ENCODE peak calls at places on chromosomes 4 and X, in five cellular contexts. K is cardiac fibroblast, S is lower leg skin, A is fibroblast of lung, P is MM.1S. Y is an unnamed sample.

GRCh38 chr4:173793937-173794510 is 264.0 kb upstream of the HAND2 start:
- DNase-seq in K (no peak), S (no peak), A (peak), P (no peak), Y (peak)

GRCh38 chr4:98521486-98521885 is 136.9 kb downstream of the TSPAN5 start:
- DNase-seq in K (no peak), S (no peak), A (no peak), P (no peak), Y (no peak)

GRCh38 chrX:38036471-38036870 is 30.1 kb downstream of the SYTL5 start:
- DNase-seq in K (peak), S (no peak), A (peak), P (no peak), Y (peak)

GRCh38 chrX:138745215-138745614 is 33.7 kb upstream of the FGF13 start:
- DNase-seq in K (peak), S (peak), A (peak), P (peak), Y (peak)

GRCh38 chrX:102546818-102547493 is 30.4 kb upstream of the TMSB15A start:
- DNase-seq in K (no peak), S (no peak), A (no peak), P (no peak), Y (no peak)

GRCh38 chr4:145881991-145882390 is 56.6 kb downstream of the ZNF827 start:
- DNase-seq in K (no peak), S (peak), A (no peak), P (peak), Y (no peak)

GRCh38 chr4:183140911-183141320 is 41.9 kb downstream of the WWC2 start:
- DNase-seq in K (peak), S (no peak), A (peak), P (no peak), Y (peak)

GRCh38 chr4:152780267-152780811 is 585 bp downstream of the ARFIP1 start:
- DNase-seq in K (peak), S (peak), A (peak), P (no peak), Y (no peak)

GRCh38 chr4:163620738-163621137 is 126.2 kb downstream of the TMA16 start:
- DNase-seq in K (no peak), S (no peak), A (no peak), P (no peak), Y (no peak)

GRCh38 chrX:11355259-11355909 is 62.2 kb downstream of the AMELX start:
- DNase-seq in K (no peak), S (no peak), A (no peak), P (no peak), Y (no peak)

GRCh38 chr4:164716901-164717300 is 37.0 kb upstream of the SMIM31 start:
- DNase-seq in K (no peak), S (no peak), A (no peak), P (no peak), Y (no peak)

GRCh38 chrX:15761564-15762191 is 23.6 kb downstream of the CA5B start:
- DNase-seq in K (peak), S (no peak), A (no peak), P (peak), Y (peak)

GRCh38 chrX:109709129-109709631 is 23.9 kb downstream of the ACSL4 start:
- DNase-seq in K (peak), S (no peak), A (peak), P (peak), Y (peak)

GRCh38 chrX:41095174-41095573 is 9.9 kb downstream of the USP9X start:
- DNase-seq in K (no peak), S (no peak), A (no peak), P (no peak), Y (no peak)

GRCh38 chrX:41086627-41086932 is 1.3 kb downstream of the USP9X start:
- DNase-seq in K (no peak), S (no peak), A (no peak), P (peak), Y (no peak)

GRCh38 chrX:41087219-41087618 is 2.0 kb downstream of the USP9X start:
- DNase-seq in K (no peak), S (no peak), A (no peak), P (no peak), Y (peak)

GRCh38 chrX:41092776-41093175 is 7.5 kb downstream of the USP9X start:
- DNase-seq in K (no peak), S (no peak), A (no peak), P (no peak), Y (no peak)

GRCh38 chrX:41090568-41091238 is 5.5 kb downstream of the USP9X start:
- DNase-seq in K (no peak), S (no peak), A (peak), P (no peak), Y (no peak)
- H3K4me3 ChIP-seq in K (no peak), S (no peak), A (peak), P (no peak), Y (no peak)

GRCh38 chr4:17562157-17562556 is 14.8 kb upstream of the LAP3 start:
- DNase-seq in K (no peak), S (no peak), A (no peak), P (no peak), Y (no peak)
- TF ChIP-seq CTCF in K (no peak), S (no peak), A (no peak), P (no peak), Y (peak)

DNA sequence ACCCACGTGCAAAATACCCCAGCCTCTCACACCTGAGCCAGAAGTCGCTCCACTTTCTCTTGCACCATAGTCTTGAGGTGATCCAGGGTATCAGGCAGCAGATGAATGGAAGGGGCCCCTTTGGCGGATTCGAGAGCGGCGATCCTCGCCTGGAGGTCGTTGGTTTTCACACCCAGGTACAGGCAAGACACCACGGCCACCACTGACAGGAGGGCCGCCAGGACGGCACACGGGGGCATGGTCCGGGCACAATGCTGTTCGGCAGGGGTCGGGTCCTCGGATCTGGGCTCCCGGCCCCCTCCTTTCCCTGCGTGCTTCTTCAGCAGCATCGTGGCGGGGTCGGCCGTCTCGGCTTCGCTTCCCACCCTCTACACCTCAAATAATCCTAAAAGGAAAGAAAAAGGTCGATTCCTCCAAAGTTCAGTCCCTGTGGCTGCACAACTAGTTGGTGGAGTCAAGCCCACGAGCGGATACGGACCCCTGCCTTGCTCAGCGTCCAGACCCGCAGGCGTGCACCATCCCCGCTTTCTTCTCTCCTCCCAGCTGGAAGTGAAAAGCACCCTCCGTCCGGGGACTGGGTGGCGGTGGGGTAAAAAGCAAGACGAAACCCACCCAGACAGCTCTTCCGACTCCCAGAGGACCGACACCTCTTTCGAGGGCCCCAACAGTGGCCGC is 630 bp downstream of the COL25A1 start:
- DNase-seq in K (no peak), S (no peak), A (no peak), P (no peak), Y (no peak)
- H3K4me3 ChIP-seq in K (peak), S (peak), A (peak), P (peak), Y (peak)

DNA sequence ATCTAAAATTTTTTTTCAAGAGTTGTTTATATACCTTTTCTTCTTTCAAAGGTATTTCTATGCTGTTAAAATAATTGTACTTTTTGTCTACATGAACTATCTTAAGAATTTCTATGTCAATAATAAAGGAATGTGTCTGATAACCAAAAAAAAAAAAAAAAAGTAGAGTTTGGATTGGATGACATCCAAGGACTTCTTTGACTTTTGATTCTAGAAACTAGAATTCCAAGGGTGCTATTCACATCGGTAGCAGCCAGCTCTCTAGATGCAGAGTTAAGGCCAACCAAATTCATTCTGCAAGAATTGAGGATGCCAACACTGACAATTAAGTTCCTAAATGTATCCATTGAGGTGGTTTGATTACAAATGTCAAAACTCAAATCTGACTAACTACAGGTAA is 42.0 kb upstream of the PRKG2 start:
- DNase-seq in K (peak), S (no peak), A (peak), P (no peak), Y (peak)
- TF ChIP-seq CTCF in K (no peak), S (no peak), A (no peak), P (no peak), Y (no peak)

Y was measured in astrocyte of the spinal cord.